ENCODE peak calls at places on chromosome 13, in four cellular contexts. One of them, this sample, is unnamed.

GRCh38 chr13:53783466-53783865 is 754.9 kb downstream of the OLFM4 start:
- DNase-seq in CD8-positive, alpha-beta T cell: no peak
- DNase-seq in brain microvascular endothelial cell: no peak
- DNase-seq in mammary epithelial cell: no peak
- DNase-seq in this sample: no peak

GRCh38 chr13:106530209-106530906 is 5.1 kb downstream of the EFNB2 start:
- DNase-seq in CD8-positive, alpha-beta T cell: no peak
- DNase-seq in mammary epithelial cell: no peak
- DNase-seq in brain microvascular endothelial cell: no peak
- DNase-seq in this sample: no peak

GRCh38 chr13:59016250-59016649 is 1147.5 kb downstream of the DIAPH3 start:
- DNase-seq in brain microvascular endothelial cell: peak
- DNase-seq in CD8-positive, alpha-beta T cell: no peak
- DNase-seq in mammary epithelial cell: no peak
- DNase-seq in this sample: no peak

GRCh38 chr13:94859812-94860210 is 147.5 kb upstream of the SOX21 start:
- DNase-seq in CD8-positive, alpha-beta T cell: no peak
- DNase-seq in mammary epithelial cell: no peak
- DNase-seq in brain microvascular endothelial cell: no peak
- DNase-seq in this sample: no peak

GRCh38 chr13:81957121-81957520 is 1616.2 kb upstream of the SPRY2 start:
- DNase-seq in brain microvascular endothelial cell: no peak
- DNase-seq in mammary epithelial cell: no peak
- DNase-seq in CD8-positive, alpha-beta T cell: no peak
- DNase-seq in this sample: no peak

GRCh38 chr13:106573279-106573831 is 5.4 kb upstream of the ARGLU1 start:
- DNase-seq in CD8-positive, alpha-beta T cell: no peak
- DNase-seq in mammary epithelial cell: no peak
- DNase-seq in brain microvascular endothelial cell: no peak
- DNase-seq in this sample: no peak

GRCh38 chr13:77384999-77385398 is 58.1 kb upstream of the MYCBP2 start:
- DNase-seq in mammary epithelial cell: no peak
- DNase-seq in CD8-positive, alpha-beta T cell: no peak
- DNase-seq in brain microvascular endothelial cell: no peak
- DNase-seq in this sample: no peak

GRCh38 chr13:32426981-32427851 is 714 bp downstream of the N4BP2L1 start:
- DNase-seq in mammary epithelial cell: no peak
- DNase-seq in brain microvascular endothelial cell: no peak
- DNase-seq in CD8-positive, alpha-beta T cell: peak
- DNase-seq in this sample: peak

GRCh38 chr13:59488436-59488835 is 675.3 kb downstream of the DIAPH3 start:
- DNase-seq in CD8-positive, alpha-beta T cell: no peak
- DNase-seq in mammary epithelial cell: no peak
- DNase-seq in brain microvascular endothelial cell: no peak
- DNase-seq in this sample: no peak

GRCh38 chr13:97855570-97855970 is 97.9 kb upstream of the IPO5 start:
- DNase-seq in CD8-positive, alpha-beta T cell: no peak
- DNase-seq in brain microvascular endothelial cell: peak
- DNase-seq in mammary epithelial cell: peak
- DNase-seq in this sample: peak

GRCh38 chr13:50309872-50310594 is 294.8 kb downstream of the KCNRG start:
- DNase-seq in brain microvascular endothelial cell: no peak
- DNase-seq in mammary epithelial cell: no peak
- DNase-seq in CD8-positive, alpha-beta T cell: no peak
- DNase-seq in this sample: no peak

GRCh38 chr13:32911506-32911905 is 104.7 kb upstream of the KL start:
- DNase-seq in CD8-positive, alpha-beta T cell: no peak
- DNase-seq in mammary epithelial cell: peak
- DNase-seq in brain microvascular endothelial cell: peak
- DNase-seq in this sample: peak

GRCh38 chr13:94433055-94433947 is 46.2 kb downstream of the DCT start:
- DNase-seq in mammary epithelial cell: no peak
- DNase-seq in brain microvascular endothelial cell: no peak
- DNase-seq in CD8-positive, alpha-beta T cell: no peak
- DNase-seq in this sample: peak

GRCh38 chr13:23516706-23517105 is 53.5 kb upstream of the TNFRSF19 start:
- DNase-seq in mammary epithelial cell: no peak
- DNase-seq in CD8-positive, alpha-beta T cell: no peak
- DNase-seq in brain microvascular endothelial cell: no peak
- DNase-seq in this sample: no peak

GRCh38 chr13:78239681-78240080 is 321.1 kb upstream of the EDNRB start:
- DNase-seq in mammary epithelial cell: no peak
- DNase-seq in brain microvascular endothelial cell: no peak
- DNase-seq in CD8-positive, alpha-beta T cell: no peak
- DNase-seq in this sample: no peak

GRCh38 chr13:20101467-20102316 is 59.2 kb downstream of the GJA3 start:
- DNase-seq in mammary epithelial cell: no peak
- DNase-seq in CD8-positive, alpha-beta T cell: no peak
- DNase-seq in brain microvascular endothelial cell: no peak
- DNase-seq in this sample: no peak

GRCh38 chr13:113855012-113855921 is 8.6 kb downstream of the GAS6 start:
- DNase-seq in mammary epithelial cell: no peak
- DNase-seq in CD8-positive, alpha-beta T cell: no peak
- DNase-seq in brain microvascular endothelial cell: no peak
- DNase-seq in this sample: no peak

GRCh38 chr13:74246398-74246975 is 112.3 kb upstream of the KLF12 start:
- DNase-seq in CD8-positive, alpha-beta T cell: peak
- DNase-seq in mammary epithelial cell: no peak
- DNase-seq in brain microvascular endothelial cell: peak
- DNase-seq in this sample: no peak

GRCh38 chr13:71517004-71517403 is 350.0 kb downstream of the DACH1 start:
- DNase-seq in brain microvascular endothelial cell: peak
- DNase-seq in CD8-positive, alpha-beta T cell: no peak
- DNase-seq in mammary epithelial cell: no peak
- DNase-seq in this sample: no peak

GRCh38 chr13:36750046-36750445 is 69.0 kb upstream of the RFXAP start:
- DNase-seq in brain microvascular endothelial cell: peak
- DNase-seq in CD8-positive, alpha-beta T cell: no peak
- DNase-seq in mammary epithelial cell: no peak
- DNase-seq in this sample: no peak

GRCh38 chr13:85985791-85986190 is 186.6 kb upstream of the SLITRK6 start:
- DNase-seq in mammary epithelial cell: no peak
- DNase-seq in brain microvascular endothelial cell: no peak
- DNase-seq in CD8-positive, alpha-beta T cell: no peak
- DNase-seq in this sample: no peak

GRCh38 chr13:27448308-27448707 is 2.1 kb downstream of the MTIF3 start:
- DNase-seq in mammary epithelial cell: no peak
- DNase-seq in CD8-positive, alpha-beta T cell: no peak
- DNase-seq in brain microvascular endothelial cell: no peak
- DNase-seq in this sample: no peak

GRCh38 chr13:67769063-67769986 is 539.2 kb upstream of the PCDH9 start:
- DNase-seq in brain microvascular endothelial cell: no peak
- DNase-seq in mammary epithelial cell: no peak
- DNase-seq in CD8-positive, alpha-beta T cell: no peak
- DNase-seq in this sample: no peak

GRCh38 chr13:79772811-79773210 is 291.9 kb downstream of the NDFIP2 start:
- DNase-seq in brain microvascular endothelial cell: no peak
- DNase-seq in mammary epithelial cell: no peak
- DNase-seq in CD8-positive, alpha-beta T cell: no peak
- DNase-seq in this sample: no peak

GRCh38 chr13:89969996-89970709 is 1377.3 kb upstream of the MIR17HG start:
- DNase-seq in mammary epithelial cell: no peak
- DNase-seq in CD8-positive, alpha-beta T cell: no peak
- DNase-seq in brain microvascular endothelial cell: no peak
- DNase-seq in this sample: no peak

GRCh38 chr13:34017231-34017630 is 199.3 kb downstream of the RFC3 start:
- DNase-seq in CD8-positive, alpha-beta T cell: no peak
- DNase-seq in mammary epithelial cell: peak
- DNase-seq in brain microvascular endothelial cell: no peak
- DNase-seq in this sample: no peak

GRCh38 chr13:114111577-114111976 is 20.8 kb downstream of the RASA3 start:
- DNase-seq in brain microvascular endothelial cell: no peak
- DNase-seq in mammary epithelial cell: no peak
- DNase-seq in CD8-positive, alpha-beta T cell: no peak
- DNase-seq in this sample: no peak

GRCh38 chr13:25538276-25538675 is 166.5 kb downstream of the ATP8A2 start:
- DNase-seq in mammary epithelial cell: no peak
- DNase-seq in brain microvascular endothelial cell: no peak
- DNase-seq in CD8-positive, alpha-beta T cell: no peak
- DNase-seq in this sample: no peak

GRCh38 chr13:39575641-39576238 is 27.3 kb downstream of the LHFPL6 start:
- DNase-seq in CD8-positive, alpha-beta T cell: no peak
- DNase-seq in brain microvascular endothelial cell: no peak
- DNase-seq in mammary epithelial cell: no peak
- DNase-seq in this sample: peak
- H3K4me3 ChIP-seq in CD8-positive, alpha-beta T cell: no peak
- H3K4me3 ChIP-seq in brain microvascular endothelial cell: no peak
- H3K4me3 ChIP-seq in mammary epithelial cell: no peak
- H3K4me3 ChIP-seq in this sample: peak

DNA sequence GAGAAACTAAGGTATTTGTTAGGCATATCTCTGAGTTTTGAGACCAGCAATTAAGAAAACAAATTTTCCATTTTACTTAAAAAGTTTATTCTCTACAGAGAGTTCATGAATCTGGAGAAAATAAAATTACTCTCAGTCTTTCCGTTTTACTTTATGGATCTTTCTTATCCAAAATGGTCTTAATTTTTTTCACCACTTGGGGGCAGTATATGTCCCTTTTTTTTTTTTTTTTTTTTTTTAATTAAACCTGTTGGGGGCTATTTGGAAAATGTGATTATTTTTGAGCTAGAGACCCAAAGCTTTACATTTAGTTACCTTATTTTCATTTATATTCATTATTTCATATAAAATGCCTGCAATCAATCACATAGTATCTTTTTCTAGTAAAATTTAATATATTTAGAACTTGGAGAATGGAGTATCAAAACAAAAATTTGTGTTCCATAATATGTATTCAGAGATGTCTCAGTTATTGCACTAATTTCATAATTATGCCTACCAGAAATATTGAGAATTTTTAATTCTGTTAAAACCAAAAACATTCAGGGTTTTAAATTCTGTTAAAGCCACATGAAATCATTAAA is 27.1 kb downstream of the PIBF1 start:
- DNase-seq in CD8-positive, alpha-beta T cell: no peak
- DNase-seq in mammary epithelial cell: peak
- DNase-seq in brain microvascular endothelial cell: no peak
- DNase-seq in this sample: peak
- TF ChIP-seq CTCF in CD8-positive, alpha-beta T cell: peak
- TF ChIP-seq CTCF in mammary epithelial cell: peak
- TF ChIP-seq CTCF in brain microvascular endothelial cell: no peak
- TF ChIP-seq CTCF in this sample: peak

GRCh38 chr13:112056739-112057433 is 10.1 kb upstream of the SOX1 start:
- DNase-seq in CD8-positive, alpha-beta T cell: no peak
- DNase-seq in mammary epithelial cell: no peak
- DNase-seq in brain microvascular endothelial cell: no peak
- DNase-seq in this sample: no peak

GRCh38 chr13:112055032-112055416 is 11.9 kb upstream of the SOX1 start:
- DNase-seq in mammary epithelial cell: no peak
- DNase-seq in CD8-positive, alpha-beta T cell: no peak
- DNase-seq in brain microvascular endothelial cell: no peak
- DNase-seq in this sample: no peak

GRCh38 chr13:112054616-112055015 is 12.3 kb upstream of the SOX1 start:
- DNase-seq in mammary epithelial cell: no peak
- DNase-seq in brain microvascular endothelial cell: no peak
- DNase-seq in CD8-positive, alpha-beta T cell: no peak
- DNase-seq in this sample: no peak

GRCh38 chr13:112056284-112056727 is 10.6 kb upstream of the SOX1 start:
- DNase-seq in brain microvascular endothelial cell: no peak
- DNase-seq in mammary epithelial cell: no peak
- DNase-seq in CD8-positive, alpha-beta T cell: no peak
- DNase-seq in this sample: no peak

DNA sequence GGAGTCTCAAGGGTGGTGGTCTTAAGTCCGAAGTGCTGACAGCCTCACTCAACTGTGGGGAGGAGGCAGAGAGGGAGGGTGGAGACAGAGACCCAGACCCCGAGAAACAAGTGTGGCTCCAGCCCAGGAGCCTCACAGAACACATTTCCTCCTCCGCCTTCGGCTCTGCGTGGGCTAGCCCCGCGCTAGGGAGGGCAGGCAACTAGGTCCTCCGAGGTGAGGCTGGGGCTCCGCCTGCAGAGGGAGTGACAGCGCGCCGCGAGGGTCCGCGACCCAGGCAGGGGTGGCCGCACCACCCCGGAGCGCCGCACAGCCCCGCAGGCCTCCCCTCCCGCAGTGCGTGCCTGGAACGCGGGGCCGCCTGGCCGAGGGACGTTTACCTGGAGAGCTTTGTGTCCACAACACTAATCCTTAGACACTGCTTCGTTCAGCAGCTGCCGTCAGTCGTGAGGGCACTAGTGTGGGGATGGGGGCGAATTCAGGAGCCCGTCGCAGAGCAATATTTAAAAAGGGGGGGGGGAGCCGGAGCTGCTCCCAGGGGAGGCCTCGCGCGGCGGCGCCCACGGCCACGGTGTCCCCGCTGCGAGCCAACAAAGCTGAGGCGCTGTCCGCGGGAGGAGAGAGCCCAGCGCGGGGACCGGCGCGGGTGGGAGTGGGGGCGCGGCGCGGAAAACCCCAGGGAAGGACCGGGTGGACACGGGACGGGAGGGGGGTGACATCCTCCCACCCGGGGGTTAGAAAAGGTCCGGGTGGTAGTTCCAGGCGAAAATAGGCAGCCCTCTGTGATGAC is 11.3 kb upstream of the SOX1 start:
- DNase-seq in CD8-positive, alpha-beta T cell: no peak
- DNase-seq in mammary epithelial cell: no peak
- DNase-seq in brain microvascular endothelial cell: no peak
- DNase-seq in this sample: no peak
- H3K4me3 ChIP-seq in CD8-positive, alpha-beta T cell: no peak
- H3K4me3 ChIP-seq in mammary epithelial cell: no peak
- H3K4me3 ChIP-seq in brain microvascular endothelial cell: no peak
- H3K4me3 ChIP-seq in this sample: no peak

GRCh38 chr13:30121666-30122065 is 185.7 kb downstream of the KATNAL1 start:
- DNase-seq in brain microvascular endothelial cell: no peak
- DNase-seq in CD8-positive, alpha-beta T cell: no peak
- DNase-seq in mammary epithelial cell: no peak
- DNase-seq in this sample: peak
- TF ChIP-seq CTCF in brain microvascular endothelial cell: no peak
- TF ChIP-seq CTCF in CD8-positive, alpha-beta T cell: no peak
- TF ChIP-seq CTCF in mammary epithelial cell: no peak
- TF ChIP-seq CTCF in this sample: no peak

GRCh38 chr13:110912651-110913051 is 2.2 kb downstream of the ANKRD10 start:
- DNase-seq in brain microvascular endothelial cell: peak
- DNase-seq in CD8-positive, alpha-beta T cell: no peak
- DNase-seq in mammary epithelial cell: no peak
- DNase-seq in this sample: peak
- H3K4me3 ChIP-seq in brain microvascular endothelial cell: peak
- H3K4me3 ChIP-seq in CD8-positive, alpha-beta T cell: no peak
- H3K4me3 ChIP-seq in mammary epithelial cell: peak
- H3K4me3 ChIP-seq in this sample: peak

GRCh38 chr13:110681868-110682550 is 23.9 kb downstream of the CARS2 start:
- DNase-seq in CD8-positive, alpha-beta T cell: no peak
- DNase-seq in brain microvascular endothelial cell: no peak
- DNase-seq in mammary epithelial cell: no peak
- DNase-seq in this sample: no peak

GRCh38 chr13:110682746-110683145 is 23.2 kb downstream of the CARS2 start:
- DNase-seq in CD8-positive, alpha-beta T cell: no peak
- DNase-seq in brain microvascular endothelial cell: no peak
- DNase-seq in mammary epithelial cell: no peak
- DNase-seq in this sample: no peak

GRCh38 chr13:110684388-110685056 is 21.4 kb downstream of the CARS2 start:
- DNase-seq in mammary epithelial cell: no peak
- DNase-seq in brain microvascular endothelial cell: no peak
- DNase-seq in CD8-positive, alpha-beta T cell: no peak
- DNase-seq in this sample: no peak

GRCh38 chr13:110683921-110684320 is 22.0 kb downstream of the CARS2 start:
- DNase-seq in brain microvascular endothelial cell: no peak
- DNase-seq in CD8-positive, alpha-beta T cell: no peak
- DNase-seq in mammary epithelial cell: no peak
- DNase-seq in this sample: no peak

GRCh38 chr13:110683203-110683883 is 22.6 kb downstream of the CARS2 start:
- DNase-seq in CD8-positive, alpha-beta T cell: no peak
- DNase-seq in mammary epithelial cell: peak
- DNase-seq in brain microvascular endothelial cell: no peak
- DNase-seq in this sample: no peak
- TF ChIP-seq CTCF in CD8-positive, alpha-beta T cell: peak
- TF ChIP-seq CTCF in mammary epithelial cell: no peak
- TF ChIP-seq CTCF in brain microvascular endothelial cell: peak
- TF ChIP-seq CTCF in this sample: no peak